ENCODE peak calls at places on chromosomes 11 and 22, in six cellular contexts. D is KBM-7; W is NCI-H1092; E is naive thymus-derived CD8-positive, alpha-beta T cell; J is posterior cingulate gyrus; C is H54. T is an unnamed sample.

GRCh38 chr11:119683783-119684182 is 45.2 kb downstream of the NECTIN1 start:
- DNase-seq in E (no peak), W (no peak), J (no peak), D (no peak), C (no peak), T (no peak)

GRCh38 chr22:17217179-17217578 is 2.1 kb downstream of the ADA2 start:
- DNase-seq in J (no peak), W (no peak), C (no peak), D (no peak), E (no peak), T (no peak)

GRCh38 chr11:95404370-95404769 is 173.4 kb upstream of the SESN3 start:
- DNase-seq in W (no peak), C (no peak), D (no peak), E (no peak), J (no peak), T (no peak)

GRCh38 chr11:6864436-6864835 is 1.6 kb downstream of the OR10A2 start:
- DNase-seq in J (no peak), C (no peak), D (no peak), W (no peak), E (no peak), T (no peak)

GRCh38 chr22:20243545-20244249 is 24.4 kb downstream of the RTN4R start:
- DNase-seq in E (peak), C (peak), W (peak), J (no peak), D (peak), T (no peak)

GRCh38 chr11:121449123-121449522 is 3.0 kb upstream of the SORL1 start:
- DNase-seq in C (no peak), W (no peak), J (no peak), D (no peak), E (peak), T (no peak)

GRCh38 chr11:124670732-124671131 is 2.8 kb downstream of the SIAE start:
- DNase-seq in C (no peak), J (no peak), E (peak), W (no peak), D (peak), T (no peak)

GRCh38 chr11:132126973-132127900 is 756.8 kb downstream of the NTM start:
- DNase-seq in C (peak), W (peak), E (no peak), J (peak), D (no peak), T (peak)

GRCh38 chr11:102005306-102005705 is 41.9 kb upstream of the CFAP300 start:
- DNase-seq in J (no peak), D (no peak), E (no peak), W (no peak), C (no peak), T (no peak)

GRCh38 chr11:76891285-76891684 is 30.6 kb downstream of the ACER3 start:
- DNase-seq in E (no peak), W (no peak), J (no peak), D (no peak), C (no peak), T (no peak)

GRCh38 chr11:133492895-133493294 is 39.4 kb downstream of the OPCML start:
- DNase-seq in C (no peak), J (no peak), D (no peak), E (no peak), W (no peak), T (no peak)

GRCh38 chr11:91851908-91852307 is 372.7 kb upstream of the FAT3 start:
- DNase-seq in D (no peak), E (no peak), W (no peak), C (no peak), J (no peak), T (no peak)

T was measured in HS-27A.